ENCODE peak calls at places on chromosomes 5 and 9, in six cellular contexts. I is PC-3; S is MCF 10A; B is stimulated activated CD8-positive, alpha-beta memory T cell treated with anti-CD3 and anti-CD28 coated beads, Interleukin-2, amount 100 ng/mL, for 1 hour; W is A673; T is Calu3. K is an unnamed sample.

GRCh38 chr5:126339215-126339805 is 83.9 kb upstream of the GRAMD2B start:
- DNase-seq in S (peak), I (peak), T (peak), W (peak), B (no peak), K (peak)

GRCh38 chr5:142432961-142433360 is 108.1 kb upstream of the SPRY4 start:
- DNase-seq in T (peak), B (no peak), W (no peak), S (no peak), I (no peak), K (no peak)

GRCh38 chr5:218457-219289 is 553 bp downstream of the SDHA start:
- DNase-seq in B (no peak), S (peak), W (no peak), I (peak), T (peak), K (no peak)

GRCh38 chr5:112738180-112738560 is 485 bp downstream of the APC start:
- DNase-seq in W (peak), B (no peak), S (no peak), T (peak), I (no peak), K (no peak)

GRCh38 chr9:105154723-105155191 is 89.7 kb upstream of the SLC44A1 start:
- DNase-seq in S (peak), T (no peak), W (no peak), B (no peak), I (peak), K (no peak)

GRCh38 chr5:181221105-181221791 is 1.8 kb upstream of the TRIM41 start:
- DNase-seq in I (no peak), W (no peak), T (no peak), S (no peak), B (no peak), K (no peak)

GRCh38 chr5:139138790-139139189 is 59.4 kb downstream of the SIL1 start:
- DNase-seq in I (peak), B (no peak), T (peak), S (peak), W (peak), K (no peak)

GRCh38 chr5:523658-524441 is 399 bp downstream of the SLC9A3 start:
- DNase-seq in I (no peak), S (no peak), B (no peak), T (no peak), W (peak), K (no peak)

GRCh38 chr9:76396144-76396543 is 1.9 kb upstream of the RFK start:
- DNase-seq in S (no peak), W (no peak), T (no peak), I (no peak), B (no peak), K (no peak)

GRCh38 chr5:102218159-102218558 is 77.9 kb downstream of the SLCO4C1 start:
- DNase-seq in W (no peak), T (no peak), I (no peak), S (no peak), B (no peak), K (no peak)